ENCODE peak calls at places on chromosomes 16 and 17, in six cellular contexts. X, G, W, O, S and L are unnamed samples. For H3K4me1, the result is how much of the 10 kb centered on the place peaks cover.

GRCh38 chr17:57455063-57455914 is 199.0 kb downstream of the MSI2 start:
- DNase-seq in X (no peak), G (no peak), W (no peak), O (peak), S (no peak), L (no peak)

GRCh38 chr16:3186946-3187690 is 886 bp upstream of the OR1F1 start:
- DNase-seq in X (no peak), G (no peak), W (no peak), O (no peak), S (no peak), L (no peak)

GRCh38 chr16:23245268-23245667 is 56.8 kb upstream of the SCNN1B start:
- DNase-seq in X (no peak), G (no peak), W (peak), O (peak), S (no peak), L (no peak)

GRCh38 chr17:63433746-63434591 is 12.1 kb downstream of the CYB561 start:
- DNase-seq in X (peak), G (no peak), W (peak), O (peak), S (peak), L (peak)

GRCh38 chr16:84643180-84643583 is 5.1 kb upstream of the KLHL36 start:
- DNase-seq in X (no peak), G (no peak), W (peak), O (peak), S (peak), L (peak)

GRCh38 chr17:64974750-64975317 is 55.6 kb upstream of the LRRC37A3 start:
- DNase-seq in X (no peak), G (no peak), W (no peak), O (no peak), S (no peak), L (no peak)

GRCh38 chr16:58085171-58085570 is 44.0 kb downstream of the CFAP20 start:
- DNase-seq in X (no peak), G (no peak), W (no peak), O (no peak), S (no peak), L (no peak)

GRCh38 chr16:89710709-89711564 is 9.4 kb upstream of the SPATA2L start:
- DNase-seq in X (no peak), G (no peak), W (no peak), O (no peak), S (no peak), L (peak)

GRCh38 chr17:14098246-14098645 is 28.9 kb downstream of the COX10 start:
- DNase-seq in X (no peak), G (no peak), W (peak), O (no peak), S (no peak), L (no peak)

GRCh38 chr17:7014995-7015586 is 2.7 kb downstream of the RNASEK start:
- DNase-seq in X (no peak), G (no peak), W (no peak), O (no peak), S (no peak), L (peak)

GRCh38 chr17:35889818-35890773 is 9.9 kb upstream of the CCL5 start:
- DNase-seq in X (peak), G (no peak), W (no peak), O (peak), S (peak), L (no peak)

GRCh38 chr17:42155614-42156045 is 841 bp upstream of the RAB5C start:
- DNase-seq in X (no peak), G (no peak), W (no peak), O (no peak), S (no peak), L (no peak)

GRCh38 chr17:5877948-5878347 is 192.2 kb upstream of the WSCD1 start:
- DNase-seq in X (no peak), G (no peak), W (peak), O (peak), S (no peak), L (no peak)

GRCh38 chr16:53094013-53094630 is 39.3 kb downstream of the CHD9 start:
- DNase-seq in X (peak), G (peak), W (peak), O (peak), S (peak), L (peak)

GRCh38 chr17:33233855-33234228 is 59.3 kb downstream of the ASIC2 start:
- DNase-seq in X (no peak), G (no peak), W (peak), O (peak), S (no peak), L (no peak)

GRCh38 chr16:81456523-81457325 is 12.1 kb downstream of the CMIP start:
- DNase-seq in X (no peak), G (no peak), W (no peak), O (no peak), S (no peak), L (peak)

GRCh38 chr16:57071840-57072541 is 20.4 kb upstream of the CPNE2 start:
- DNase-seq in X (peak), G (no peak), W (no peak), O (no peak), S (no peak), L (no peak)

GRCh38 chr16:3094289-3095027 is 4.6 kb downstream of the ZSCAN10 start:
- DNase-seq in X (peak), G (no peak), W (no peak), O (no peak), S (no peak), L (no peak)

GRCh38 chr17:17666111-17666714 is 15.0 kb upstream of the RAI1 start:
- DNase-seq in X (peak), G (no peak), W (no peak), O (no peak), S (no peak), L (no peak)

GRCh38 chr16:88570691-88571092 is 489 bp downstream of the ZC3H18 start:
- DNase-seq in X (no peak), G (no peak), W (no peak), O (no peak), S (no peak), L (peak)

GRCh38 chr16:51408357-51408756 is 257.3 kb upstream of the SALL1 start:
- DNase-seq in X (peak), G (no peak), W (no peak), O (no peak), S (no peak), L (no peak)

GRCh38 chr16:35182043-35182677 is 1722.7 kb downstream of the TP53TG3F start:
- DNase-seq in X (no peak), G (no peak), W (no peak), O (no peak), S (no peak), L (no peak)

DNA sequence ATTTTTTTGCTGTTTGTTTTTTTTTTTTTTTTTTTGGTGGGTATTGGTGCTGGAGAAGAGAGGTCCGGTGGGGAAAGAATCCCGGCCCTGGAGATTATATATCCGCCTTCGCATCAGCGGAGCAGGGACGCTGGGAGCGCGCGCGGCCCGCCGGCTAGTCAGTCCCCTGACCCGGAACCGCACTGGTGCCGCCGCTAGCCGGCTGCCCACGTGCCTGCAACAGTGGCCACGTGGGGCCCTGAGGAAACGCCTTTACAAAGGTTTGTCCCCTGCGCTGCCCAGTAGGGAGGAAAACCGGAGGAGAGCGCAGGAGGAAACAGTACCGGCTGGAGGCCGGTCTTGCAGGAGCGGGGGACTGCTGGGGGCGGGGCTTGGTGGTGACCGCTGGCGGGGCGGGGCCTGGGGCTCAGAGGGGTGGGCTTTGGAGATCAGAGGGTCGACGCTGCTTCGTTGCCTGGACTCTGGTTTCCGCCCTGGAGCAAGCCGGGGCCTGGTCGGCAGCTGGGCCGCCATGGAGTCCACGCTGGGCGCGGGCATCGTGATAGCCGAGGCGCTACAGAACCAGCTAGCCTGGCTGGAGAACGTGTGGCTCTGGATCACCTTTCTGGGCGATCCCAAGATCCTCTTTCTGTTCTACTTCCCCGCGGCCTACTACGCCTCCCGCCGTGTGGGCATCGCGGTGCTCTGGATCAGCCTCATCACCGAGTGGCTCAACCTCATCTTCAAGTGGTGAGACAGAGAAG is at the start of gene G6PC3:
- DNase-seq in X (peak), G (peak), W (peak), O (peak), S (peak), L (peak)
- TF ChIP-seq POLR2A in X (peak), G (peak), W (peak), O (no peak), S (peak), L (peak)

GRCh38 chr17:80455784-80456183 is 20.6 kb downstream of the NPTX1 start:
- DNase-seq in X (no peak), G (no peak), W (no peak), O (no peak), S (no peak), L (no peak)

GRCh38 chr17:80455328-80455710 is 21.1 kb downstream of the NPTX1 start:
- DNase-seq in X (no peak), G (peak), W (no peak), O (peak), S (no peak), L (no peak)

GRCh38 chr17:80453980-80454556 is 22.3 kb downstream of the NPTX1 start:
- DNase-seq in X (no peak), G (no peak), W (no peak), O (no peak), S (no peak), L (no peak)

GRCh38 chr17:80453126-80453979 is 23.1 kb downstream of the NPTX1 start:
- DNase-seq in X (no peak), G (no peak), W (no peak), O (no peak), S (no peak), L (no peak)

DNA sequence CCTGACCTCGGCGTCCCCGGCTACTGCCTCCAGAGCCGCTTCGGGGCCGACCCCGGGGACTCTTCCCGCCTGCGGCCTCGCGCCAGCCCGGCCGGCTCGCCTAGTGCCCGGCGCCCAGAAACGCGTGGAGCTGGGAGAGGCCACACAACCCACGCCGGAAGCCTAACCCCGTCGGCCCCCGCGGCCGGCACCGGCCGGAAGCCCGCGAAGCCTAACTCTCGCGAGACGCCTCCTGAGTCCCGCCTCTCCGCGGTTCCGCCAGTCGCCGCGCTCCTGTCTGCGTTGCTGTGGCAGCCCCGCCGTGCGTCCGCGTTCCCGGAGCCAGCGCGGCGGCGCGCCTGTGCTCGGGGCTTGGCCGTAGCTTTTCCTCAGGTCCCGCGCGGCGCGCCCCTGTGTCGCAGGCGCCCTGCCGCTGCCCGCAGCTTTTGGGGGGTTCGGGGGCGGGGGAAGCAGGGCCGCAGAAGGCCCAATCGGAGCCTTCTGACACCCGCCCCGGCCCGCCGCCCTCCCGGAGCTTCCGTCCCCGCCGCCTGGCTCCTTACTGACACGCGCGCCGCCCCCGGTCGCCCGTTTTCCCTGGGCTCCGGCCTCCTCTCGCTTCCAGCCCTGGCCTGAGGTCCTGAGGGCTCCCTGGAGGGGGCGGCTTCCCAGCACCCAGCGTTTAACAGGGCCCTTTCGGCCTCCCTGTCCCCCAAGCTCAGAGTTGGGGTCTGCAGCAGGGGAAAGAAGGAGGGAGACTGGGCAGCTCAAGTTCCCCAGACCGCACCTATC is 21.7 kb downstream of the NPTX1 start:
- DNase-seq in X (peak), G (peak), W (peak), O (peak), S (peak), L (peak)
- TF ChIP-seq CTCF in X (no peak), G (no peak), W (peak), O (no peak), S (no peak), L (no peak)

GRCh38 chr16:27597361-27597760 is 47.4 kb downstream of the KATNIP start:
- DNase-seq in X (no peak), G (no peak), W (peak), O (no peak), S (no peak), L (no peak)
- H3K4me1 ChIP-seq in X (under half), G (under half), W (under half), O (under half), S (under half), L (under half)

GRCh38 chr16:1316033-1316405 is 6.6 kb downstream of the UBE2I start:
- DNase-seq in X (no peak), G (no peak), W (no peak), O (no peak), S (no peak), L (no peak)
- TF ChIP-seq POLR2A in X (no peak), G (no peak), W (no peak), O (no peak), S (no peak), L (no peak)

DNA sequence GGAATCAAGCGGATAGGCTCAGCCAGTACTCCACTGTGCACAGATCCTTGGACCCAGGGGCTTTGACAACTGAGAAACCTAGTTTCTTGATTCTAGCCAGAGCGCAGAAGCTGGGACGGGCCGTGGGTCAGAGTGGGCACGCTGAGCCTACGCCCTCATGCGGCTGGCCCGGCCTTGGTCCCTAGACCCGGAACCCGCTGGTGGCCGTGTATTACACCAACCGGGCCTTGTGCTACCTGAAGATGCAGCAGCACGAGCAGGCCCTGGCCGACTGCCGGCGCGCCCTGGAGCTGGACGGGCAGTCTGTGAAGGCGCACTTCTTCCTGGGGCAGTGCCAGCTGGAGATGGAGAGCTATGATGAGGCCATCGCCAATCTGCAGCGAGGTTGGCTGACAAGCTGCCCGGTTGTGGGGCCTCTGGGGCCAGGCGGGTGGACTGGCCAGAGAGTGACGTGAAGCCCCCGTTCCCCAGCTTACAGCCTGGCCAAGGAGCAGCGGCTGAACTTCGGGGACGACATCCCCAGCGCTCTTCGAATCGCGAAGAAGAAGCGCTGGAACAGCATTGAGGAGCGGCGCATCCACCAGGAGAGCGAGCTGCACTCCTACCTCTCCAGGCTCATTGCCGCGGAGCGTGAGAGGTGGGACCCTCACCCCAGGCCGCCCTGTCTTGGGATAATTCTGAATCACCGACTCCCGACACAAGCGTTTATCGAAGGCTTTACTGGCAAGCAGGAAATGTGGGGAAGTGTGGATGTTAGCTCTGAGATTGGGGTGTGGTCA is 946 bp downstream of the STUB1 start:
- DNase-seq in X (peak), G (no peak), W (no peak), O (no peak), S (no peak), L (peak)
- TF ChIP-seq CTCF in X (no peak), G (no peak), W (no peak), O (no peak), S (no peak), L (no peak)

GRCh38 chr17:49334744-49335512 is 27.1 kb downstream of the ZNF652 start:
- DNase-seq in X (no peak), G (no peak), W (no peak), O (no peak), S (no peak), L (no peak)
- H3K4me1 ChIP-seq in X (under half), G (under half), W (under half), O (under half), S (under half), L (under half)

GRCh38 chr16:19518423-19518822 is 3.5 kb downstream of the GDE1 start:
- DNase-seq in X (no peak), G (no peak), W (no peak), O (no peak), S (no peak), L (no peak)

GRCh38 chr16:19517424-19518089 is 4.3 kb downstream of the GDE1 start:
- DNase-seq in X (peak), G (no peak), W (no peak), O (no peak), S (no peak), L (no peak)

GRCh38 chr16:19515765-19516164 is 6.1 kb downstream of the GDE1 start:
- DNase-seq in X (no peak), G (no peak), W (no peak), O (no peak), S (no peak), L (no peak)

GRCh38 chr16:19512297-19512696 is 9.6 kb downstream of the GDE1 start:
- DNase-seq in X (no peak), G (no peak), W (no peak), O (no peak), S (no peak), L (no peak)

GRCh38 chr16:19513377-19514053 is 8.4 kb downstream of the GDE1 start:
- DNase-seq in X (no peak), G (no peak), W (no peak), O (no peak), S (no peak), L (no peak)
- TF ChIP-seq POLR2A in X (no peak), G (no peak), W (no peak), O (no peak), S (no peak), L (no peak)

GRCh38 chr17:1208966-1209365 is 29.2 kb upstream of the ABR start:
- DNase-seq in X (no peak), G (no peak), W (no peak), O (no peak), S (no peak), L (no peak)
- TF ChIP-seq CTCF in X (no peak), G (no peak), W (no peak), O (no peak), S (no peak), L (no peak)

GRCh38 chr17:82867763-82868325 is 28.0 kb upstream of the ZNF750 start:
- DNase-seq in X (no peak), G (no peak), W (no peak), O (no peak), S (no peak), L (no peak)
- H3K4me1 ChIP-seq in X (under half), G (under half), W (under half), O (under half), S (under half), L (under half)

GRCh38 chr16:66752958-66753357 is 1.5 kb upstream of the DYNC1LI2 start:
- DNase-seq in X (no peak), G (no peak), W (no peak), O (no peak), S (no peak), L (no peak)

GRCh38 chr16:66751992-66752322 is 548 bp upstream of the DYNC1LI2 start:
- DNase-seq in X (no peak), G (no peak), W (no peak), O (no peak), S (no peak), L (no peak)

GRCh38 chr16:66752379-66752778 is 970 bp upstream of the DYNC1LI2 start:
- DNase-seq in X (no peak), G (no peak), W (no peak), O (no peak), S (no peak), L (no peak)

GRCh38 chr16:66750279-66751134 is 902 bp downstream of the DYNC1LI2 start:
- DNase-seq in X (no peak), G (no peak), W (no peak), O (no peak), S (no peak), L (no peak)

GRCh38 chr16:66751135-66751991 is at the start of gene DYNC1LI2:
- DNase-seq in X (peak), G (peak), W (peak), O (peak), S (peak), L (peak)
- TF ChIP-seq POLR2A in X (peak), G (no peak), W (peak), O (no peak), S (peak), L (peak)